ENCODE peak calls at places on chromosomes 12 and 14, in seven cellular contexts. X is upper lobe of right lung, S is lower lobe of right lung, T is cardiac fibroblast, Z is body of pancreas, L is ovary, M is brain microvascular endothelial cell. U is an unnamed sample.

GRCh38 chr12:55940065-55940732 is 9.2 kb downstream of the DGKA start:
- DNase-seq in X (peak), S (peak), T (peak), Z (peak), L (peak), M (peak), U (no peak)

GRCh38 chr12:77742631-77743030 is 88.1 kb upstream of the NAV3 start:
- DNase-seq in X (no peak), S (no peak), T (no peak), Z (no peak), L (no peak), M (no peak), U (no peak)

GRCh38 chr12:99619389-99620158 is 28.0 kb upstream of the GARIN6 start:
- DNase-seq in X (no peak), S (no peak), T (peak), Z (no peak), L (no peak), M (peak), U (no peak)

GRCh38 chr14:97377550-97377949 is 580.4 kb downstream of the VRK1 start:
- DNase-seq in X (no peak), S (no peak), T (no peak), Z (no peak), L (no peak), M (no peak), U (no peak)

GRCh38 chr12:130083746-130084145 is 78.5 kb upstream of the FZD10 start:
- DNase-seq in X (no peak), S (no peak), T (no peak), Z (no peak), L (no peak), M (no peak), U (no peak)

GRCh38 chr12:64265839-64266238 is 43.7 kb upstream of the KICS2 start:
- DNase-seq in X (no peak), S (no peak), T (no peak), Z (no peak), L (no peak), M (no peak), U (no peak)

GRCh38 chr12:66823857-66824570 is 145.1 kb upstream of the GRIP1 start:
- DNase-seq in X (no peak), S (no peak), T (no peak), Z (no peak), L (no peak), M (no peak), U (no peak)

GRCh38 chr14:91349481-91350074 is 68.0 kb downstream of the CCDC88C start:
- DNase-seq in X (no peak), S (no peak), T (no peak), Z (no peak), L (no peak), M (no peak), U (no peak)

GRCh38 chr14:93105362-93105761 is 10.4 kb downstream of the ITPK1 start:
- DNase-seq in X (peak), S (peak), T (peak), Z (no peak), L (no peak), M (peak), U (peak)

GRCh38 chr12:81094718-81095360 is 17.0 kb downstream of the ACSS3 start:
- DNase-seq in X (no peak), S (no peak), T (no peak), Z (no peak), L (no peak), M (no peak), U (no peak)

GRCh38 chr14:36553650-36554260 is 28.7 kb downstream of the NKX2-8 start:
- DNase-seq in X (no peak), S (no peak), T (peak), Z (peak), L (no peak), M (peak), U (peak)

GRCh38 chr12:9773216-9773877 is 12.6 kb upstream of the CD69 start:
- DNase-seq in X (no peak), S (no peak), T (no peak), Z (no peak), L (no peak), M (no peak), U (no peak)

DNA sequence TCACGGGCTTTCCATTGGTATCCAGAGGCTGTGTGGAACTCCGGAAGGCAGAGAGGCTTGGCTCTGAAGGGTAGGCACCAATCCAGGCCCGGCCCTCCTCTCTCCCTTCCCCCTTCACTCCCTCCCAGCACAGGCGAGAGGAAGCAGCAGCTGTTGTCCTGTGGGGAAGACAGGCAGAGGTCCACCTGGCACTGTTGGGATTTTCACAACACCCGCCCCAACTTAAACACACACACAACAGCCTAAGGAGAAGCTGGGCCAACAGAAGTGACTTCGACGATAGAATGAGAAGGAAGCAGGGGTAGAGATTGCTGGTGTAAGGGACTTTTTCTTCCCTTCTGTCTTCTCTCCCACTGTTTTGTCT is 3.1 kb upstream of the RNASE7 start:
- DNase-seq in X (peak), S (peak), T (peak), Z (peak), L (peak), M (no peak), U (no peak)
- H3K4me3 ChIP-seq in X (no peak), S (peak), T (no peak), Z (no peak), L (no peak), M (no peak), U (no peak)

GRCh38 chr12:53103860-53104305 is 597 bp downstream of the SOAT2 start:
- DNase-seq in X (no peak), S (no peak), T (no peak), Z (no peak), L (no peak), M (no peak), U (no peak)
- H3K4me3 ChIP-seq in X (no peak), S (no peak), T (no peak), Z (no peak), L (no peak), M (no peak), U (no peak)

DNA sequence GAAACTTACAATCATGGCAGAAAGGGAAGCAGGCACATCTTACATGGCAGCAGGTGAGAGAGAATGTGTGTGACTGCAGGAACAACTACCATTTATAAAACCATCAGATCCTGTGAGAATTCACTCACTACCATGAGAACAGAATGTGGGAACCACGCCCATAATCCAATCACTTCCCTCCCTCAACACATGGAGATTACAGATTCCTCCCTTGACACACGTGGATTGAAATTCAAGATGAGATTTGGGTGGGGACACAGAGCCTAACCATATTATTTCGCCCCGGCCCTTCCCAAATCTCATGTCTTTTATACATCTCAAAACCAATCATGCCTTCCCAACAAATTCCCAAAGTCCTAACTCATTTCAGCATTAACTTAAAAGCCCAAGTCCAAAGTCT is 203.6 kb downstream of the C12orf75 start:
- DNase-seq in X (no peak), S (no peak), T (no peak), Z (no peak), L (no peak), M (no peak), U (no peak)
- H3K4me3 ChIP-seq in X (no peak), S (no peak), T (no peak), Z (no peak), L (no peak), M (no peak), U (no peak)

DNA sequence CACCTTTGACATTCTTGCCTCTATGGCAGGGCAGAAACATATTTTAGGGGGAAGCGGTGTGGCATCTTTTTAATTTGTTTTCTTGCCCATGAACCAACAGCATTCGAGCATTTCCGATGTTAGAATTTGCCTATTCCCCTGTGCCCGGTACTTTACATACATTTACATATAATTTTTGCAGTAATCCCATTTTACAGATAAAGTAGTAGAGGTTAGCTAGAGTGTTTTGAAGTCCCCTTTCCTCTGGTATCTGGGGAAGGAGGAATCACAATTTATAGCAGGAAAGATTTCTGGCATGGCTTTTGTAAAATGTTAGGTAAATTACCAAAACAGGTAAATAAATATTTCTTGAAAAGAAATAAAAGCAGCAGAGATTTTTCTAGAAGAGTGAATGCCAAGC is 1.6 kb downstream of the BORCS5 start:
- DNase-seq in X (no peak), S (no peak), T (no peak), Z (no peak), L (no peak), M (no peak), U (no peak)
- H3K4me3 ChIP-seq in X (peak), S (peak), T (peak), Z (no peak), L (no peak), M (no peak), U (no peak)

DNA sequence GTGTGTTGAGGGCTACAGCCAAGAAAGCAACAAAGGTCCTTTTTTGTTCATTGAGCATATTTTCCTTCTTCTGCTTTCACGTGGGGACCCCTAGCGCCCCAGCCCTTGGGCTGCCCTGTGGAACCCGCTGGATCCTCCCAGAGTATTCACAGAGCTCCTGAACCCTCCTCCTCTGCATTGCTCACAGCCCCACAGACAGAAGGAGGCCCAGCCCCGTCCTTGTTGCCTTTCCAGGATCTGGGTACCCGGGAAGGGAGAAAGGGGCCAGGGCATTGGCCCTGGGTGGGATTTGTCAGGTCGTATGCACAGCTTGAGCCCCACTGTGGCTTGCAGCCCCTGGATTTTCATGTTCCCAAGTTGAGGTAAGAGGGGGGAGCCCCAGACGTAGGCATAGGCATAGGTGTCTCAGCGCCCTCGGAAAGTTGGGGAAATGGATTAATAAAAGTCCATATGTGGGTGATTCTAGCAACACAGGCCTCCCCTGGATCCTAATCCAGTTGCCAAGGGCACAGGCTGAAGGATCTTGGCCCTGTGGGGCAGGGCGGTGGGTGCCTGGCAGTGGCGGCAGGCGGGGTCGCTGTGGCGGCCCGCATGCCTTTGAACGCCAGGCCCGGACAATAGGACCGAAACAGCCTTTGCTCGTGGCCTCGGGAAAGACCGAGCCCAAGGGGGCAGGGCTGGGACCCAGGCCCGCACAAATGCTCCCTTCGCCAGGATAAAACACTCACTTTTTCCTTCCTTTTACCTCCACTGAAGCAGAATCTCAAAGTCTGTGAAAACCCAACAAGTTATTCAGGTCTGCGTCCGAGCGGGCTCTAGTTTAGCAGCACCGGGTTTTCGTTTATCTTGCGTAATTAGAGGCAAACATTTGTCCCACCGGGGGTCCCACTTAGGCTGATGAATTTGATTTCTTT is 3.0 kb upstream of the HOXC10 start:
- DNase-seq in X (no peak), S (no peak), T (no peak), Z (no peak), L (no peak), M (no peak), U (no peak)
- H3K4me3 ChIP-seq in X (no peak), S (no peak), T (no peak), Z (no peak), L (no peak), M (no peak), U (peak)

GRCh38 chr14:95291859-95292542 is 27.7 kb downstream of the CLMN start:
- DNase-seq in X (no peak), S (no peak), T (peak), Z (peak), L (no peak), M (peak), U (no peak)
- H3K4me3 ChIP-seq in X (no peak), S (no peak), T (no peak), Z (no peak), L (no peak), M (no peak), U (no peak)

GRCh38 chr12:109830718-109831117 is 2.5 kb downstream of the TRPV4 start:
- DNase-seq in X (no peak), S (no peak), T (no peak), Z (no peak), L (no peak), M (no peak), U (no peak)

GRCh38 chr12:109831929-109832328 is 1.3 kb downstream of the TRPV4 start:
- DNase-seq in X (no peak), S (no peak), T (no peak), Z (no peak), L (no peak), M (no peak), U (no peak)

GRCh38 chr12:109833307-109834189 is at the start of gene TRPV4:
- DNase-seq in X (peak), S (no peak), T (no peak), Z (peak), L (peak), M (no peak), U (no peak)

GRCh38 chr12:109831365-109831764 is 1.8 kb downstream of the TRPV4 start:
- DNase-seq in X (no peak), S (no peak), T (no peak), Z (no peak), L (no peak), M (no peak), U (no peak)

DNA sequence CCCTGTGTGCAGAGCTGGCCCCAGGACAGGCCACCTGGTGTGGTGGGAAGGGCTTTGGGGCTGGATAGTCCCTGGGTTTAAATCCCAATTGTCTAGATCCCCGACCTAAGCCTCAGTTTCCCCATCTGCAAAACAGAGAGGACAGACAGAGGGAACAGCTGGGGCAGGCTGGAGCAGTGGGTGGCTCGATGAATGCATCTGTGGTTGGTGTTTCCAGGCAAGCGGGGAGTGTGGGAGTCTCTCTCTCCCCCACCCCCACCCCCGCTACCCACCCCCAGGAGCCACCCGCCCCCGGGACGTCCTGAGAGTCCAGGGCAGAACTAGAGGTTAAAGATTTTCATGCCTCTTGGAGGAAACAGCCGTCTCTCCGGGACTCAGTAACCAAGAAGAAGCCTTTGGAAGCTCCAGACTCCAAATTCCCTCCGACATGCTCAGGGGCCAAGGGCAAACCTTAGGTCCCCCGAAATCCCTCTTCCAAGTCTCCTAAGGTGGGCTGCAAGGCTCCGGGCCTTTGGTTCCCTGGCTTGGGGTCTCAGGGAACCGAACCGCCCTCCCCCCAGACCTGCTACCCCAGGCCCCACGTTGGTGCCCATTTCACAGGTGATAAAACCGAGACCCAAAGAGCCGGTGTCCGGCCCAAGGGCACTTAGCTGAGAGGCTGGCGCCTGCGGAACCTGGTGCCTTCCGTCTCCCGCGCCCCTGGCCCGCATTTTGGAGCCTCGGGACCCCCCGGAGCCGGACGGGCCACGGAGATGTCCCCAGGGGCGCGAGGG is 478 bp downstream of the TRPV4 start:
- DNase-seq in X (no peak), S (no peak), T (no peak), Z (no peak), L (no peak), M (no peak), U (no peak)
- H3K4me3 ChIP-seq in X (peak), S (peak), T (peak), Z (no peak), L (no peak), M (peak), U (peak)

U was measured in AG04449.